ENCODE peak calls at places on chromosomes 12 and 14, in four cellular contexts. N, P, W and R are unnamed samples.

GRCh38 chr12:89080797-89081470 is 271.4 kb downstream of the DUSP6 start:
- DNase-seq in N (no peak), P (peak), W (no peak), R (no peak)

GRCh38 chr14:82009993-82010392 is 476.3 kb upstream of the SEL1L start:
- DNase-seq in N (no peak), P (no peak), W (no peak), R (no peak)

GRCh38 chr12:132604108-132605054 is 6.0 kb downstream of the LRCOL1 start:
- DNase-seq in N (no peak), P (peak), W (no peak), R (peak)

GRCh38 chr12:116820077-116820656 is 61.1 kb downstream of the HRK start:
- DNase-seq in N (no peak), P (no peak), W (no peak), R (no peak)

GRCh38 chr12:121295746-121296617 is 527 bp downstream of the CAMKK2 start:
- DNase-seq in N (peak), P (peak), W (no peak), R (no peak)

GRCh38 chr12:113868365-113868764 is 97.8 kb downstream of the RBM19 start:
- DNase-seq in N (no peak), P (no peak), W (no peak), R (no peak)

GRCh38 chr12:123713398-123714301 is 1.5 kb downstream of the ATP6V0A2 start:
- DNase-seq in N (peak), P (peak), W (no peak), R (peak)

GRCh38 chr12:122980192-122981035 is at the start of gene ARL6IP4:
- DNase-seq in N (peak), P (peak), W (no peak), R (peak)

GRCh38 chr12:128052341-128052740 is 214.6 kb upstream of the TMEM132C start:
- DNase-seq in N (no peak), P (no peak), W (no peak), R (no peak)

GRCh38 chr12:46523863-46524770 is 151.5 kb upstream of the SLC38A2 start:
- DNase-seq in N (no peak), P (peak), W (no peak), R (no peak)

GRCh38 chr12:124480469-124481256 is 86.7 kb downstream of the NCOR2 start:
- DNase-seq in N (peak), P (no peak), W (no peak), R (no peak)

GRCh38 chr14:83372271-83372670 is 1838.6 kb upstream of the SEL1L start:
- DNase-seq in N (no peak), P (no peak), W (no peak), R (no peak)

GRCh38 chr12:20101046-20101445 is 267.3 kb upstream of the PDE3A start:
- DNase-seq in N (no peak), P (no peak), W (no peak), R (peak)

GRCh38 chr14:58697927-58698641 is 60.3 kb downstream of the DACT1 start:
- DNase-seq in N (no peak), P (no peak), W (no peak), R (no peak)

GRCh38 chr12:131102991-131103609 is 149.4 kb downstream of the ADGRD1 start:
- DNase-seq in N (peak), P (no peak), W (no peak), R (peak)

GRCh38 chr14:33768458-33768830 is 182.4 kb downstream of the EGLN3 start:
- DNase-seq in N (no peak), P (no peak), W (no peak), R (no peak)

GRCh38 chr14:100529561-100530031 is 57.6 kb downstream of the BEGAIN start:
- DNase-seq in N (no peak), P (no peak), W (no peak), R (peak)

GRCh38 chr14:74221741-74222140 is 17.5 kb upstream of the VSX2 start:
- DNase-seq in N (no peak), P (no peak), W (no peak), R (no peak)

GRCh38 chr12:114913871-114914801 is 230.2 kb upstream of the TBX3 start:
- DNase-seq in N (no peak), P (no peak), W (no peak), R (no peak)

GRCh38 chr12:123106640-123107359 is 44.1 kb downstream of the PITPNM2 start:
- DNase-seq in N (peak), P (peak), W (no peak), R (no peak)

GRCh38 chr12:25557830-25558436 is 4.8 kb upstream of the LMNTD1 start:
- DNase-seq in N (no peak), P (peak), W (no peak), R (no peak)

GRCh38 chr14:77912754-77913556 is 113.0 kb downstream of the ADCK1 start:
- DNase-seq in N (no peak), P (no peak), W (no peak), R (peak)

GRCh38 chr12:71686658-71687025 is 760 bp downstream of the TMEM19 start:
- DNase-seq in N (no peak), P (no peak), W (no peak), R (no peak)

GRCh38 chr12:110590806-110591326 is 7.7 kb upstream of the PPTC7 start:
- DNase-seq in N (no peak), P (no peak), W (no peak), R (no peak)

GRCh38 chr12:106255952-106256351 is 8.1 kb upstream of the CKAP4 start:
- DNase-seq in N (no peak), P (no peak), W (no peak), R (no peak)

GRCh38 chr12:28327722-28328121 is 137.5 kb downstream of the CCDC91 start:
- DNase-seq in N (no peak), P (no peak), W (no peak), R (no peak)

GRCh38 chr12:29455087-29455486 is 42.4 kb downstream of the OVCH1 start:
- DNase-seq in N (no peak), P (no peak), W (no peak), R (no peak)

GRCh38 chr12:123938679-123939480 is 33.8 kb downstream of the CCDC92 start:
- DNase-seq in N (no peak), P (no peak), W (no peak), R (no peak)

GRCh38 chr12:24596768-24597388 is 352.0 kb downstream of the BCAT1 start:
- DNase-seq in N (no peak), P (peak), W (no peak), R (no peak)

GRCh38 chr12:68620528-68620927 is 9.8 kb downstream of the RAP1B start:
- DNase-seq in N (no peak), P (no peak), W (no peak), R (no peak)

GRCh38 chr12:76428117-76428516 is 79.9 kb upstream of the BBS10 start:
- DNase-seq in N (no peak), P (no peak), W (no peak), R (no peak)

GRCh38 chr12:32773686-32774085 is 18.0 kb upstream of the YARS2 start:
- DNase-seq in N (peak), P (no peak), W (no peak), R (no peak)

GRCh38 chr12:2640709-2641108 is 154.1 kb upstream of the FKBP4 start:
- DNase-seq in N (peak), P (peak), W (no peak), R (no peak)

GRCh38 chr12:1608783-1609119 is 14.4 kb upstream of the FBXL14 start:
- DNase-seq in N (no peak), P (no peak), W (no peak), R (no peak)
- TF ChIP-seq POLR2AphosphoS5 in N (no peak), P (no peak), W (no peak), R (no peak)

DNA sequence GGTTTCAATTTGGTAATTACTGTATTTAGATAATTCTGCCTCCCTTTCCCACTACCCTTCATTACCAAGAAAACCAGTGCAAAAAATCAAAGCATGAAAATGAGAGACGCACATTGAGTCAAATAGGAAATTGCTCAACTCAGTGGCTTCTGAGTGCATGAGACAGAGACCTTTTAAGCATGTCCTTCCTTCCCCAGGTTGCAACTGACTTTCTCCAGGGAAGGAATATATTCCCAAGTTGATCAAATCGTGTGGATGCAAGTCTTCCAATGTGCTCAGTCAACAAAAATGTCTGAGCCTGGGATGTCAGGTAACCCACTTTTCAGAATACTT is 12.9 kb downstream of the BMP4 start:
- DNase-seq in N (no peak), P (no peak), W (no peak), R (no peak)
- TF ChIP-seq POLR2AphosphoS5 in N (no peak), P (no peak), W (no peak), R (no peak)

GRCh38 chr12:126676426-126676825 is 1590.5 kb upstream of the TMEM132C start:
- DNase-seq in N (no peak), P (no peak), W (no peak), R (no peak)
- TF ChIP-seq POLR2AphosphoS5 in N (no peak), P (no peak), W (no peak), R (no peak)

GRCh38 chr14:35340616-35341453 is 48.7 kb downstream of the PSMA6 start:
- DNase-seq in N (no peak), P (no peak), W (no peak), R (no peak)

GRCh38 chr14:35342160-35343010 is 50.2 kb downstream of the PSMA6 start:
- DNase-seq in N (no peak), P (no peak), W (no peak), R (peak)

GRCh38 chr14:35346738-35347322 is 54.6 kb downstream of the PSMA6 start:
- DNase-seq in N (no peak), P (no peak), W (no peak), R (peak)

GRCh38 chr14:35341454-35342159 is 49.4 kb downstream of the PSMA6 start:
- DNase-seq in N (peak), P (peak), W (no peak), R (peak)

DNA sequence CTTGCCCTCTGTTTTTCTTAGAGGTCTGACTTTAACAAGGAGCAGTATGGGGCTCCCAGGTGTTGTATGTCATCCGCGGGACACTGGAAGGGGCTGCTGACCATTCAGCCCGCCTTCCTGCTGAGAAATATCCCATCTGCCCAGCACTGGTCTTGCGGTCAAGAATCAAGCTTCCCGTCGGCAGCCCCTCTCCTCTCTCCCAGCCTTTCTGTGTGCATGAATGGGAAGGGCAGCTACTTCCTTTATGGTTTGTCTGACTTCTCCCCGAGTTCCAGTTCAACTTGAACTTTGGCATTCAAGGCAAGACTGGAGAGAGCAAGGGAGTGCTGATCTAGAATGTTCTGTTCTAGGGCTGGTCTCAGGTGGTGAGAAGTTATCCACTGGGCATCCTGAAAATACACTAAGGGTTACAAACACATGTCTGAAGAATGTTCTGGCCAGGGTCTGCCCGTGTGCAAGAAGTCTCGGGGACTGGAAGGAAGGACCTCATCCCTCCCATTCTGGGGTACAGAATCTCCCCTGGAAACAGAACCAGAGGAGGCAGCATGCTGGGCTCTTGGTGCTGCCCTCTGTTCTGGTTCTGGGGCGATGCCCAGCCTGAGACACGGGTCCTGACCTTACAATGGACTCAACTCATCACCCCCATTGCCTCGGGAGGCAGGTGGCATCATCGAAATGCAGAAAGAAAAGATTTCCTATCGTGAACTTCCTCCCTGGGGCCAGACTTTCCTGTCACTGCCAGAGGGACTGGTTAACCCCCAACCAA is 51.7 kb downstream of the PSMA6 start:
- DNase-seq in N (no peak), P (no peak), W (no peak), R (no peak)
- TF ChIP-seq POLR2AphosphoS5 in N (peak), P (no peak), W (no peak), R (no peak)

GRCh38 chr12:45077259-45077658 is 26.4 kb upstream of the DBX2 start:
- DNase-seq in N (no peak), P (no peak), W (no peak), R (no peak)
- TF ChIP-seq POLR2AphosphoS5 in N (no peak), P (no peak), W (no peak), R (no peak)